ENCODE peak calls at places on chromosomes 5 and 9, in four cellular contexts. V is mucosa of descending colon, H is transverse colon, Z is right cardiac atrium. P is an unnamed sample.

GRCh38 chr9:7901676-7902075 is 102.1 kb upstream of the DMAC1 start:
- DNase-seq in V (no peak), H (no peak), Z (no peak), P (no peak)

GRCh38 chr9:96555567-96556386 is 63.9 kb downstream of the CDC14B start:
- DNase-seq in V (no peak), H (no peak), Z (no peak), P (no peak)

GRCh38 chr9:97468658-97469448 is 32.6 kb upstream of the TMOD1 start:
- DNase-seq in V (peak; percentile 64), H (peak; percentile 75), Z (peak; percentile 88), P (peak; percentile 38)

GRCh38 chr5:146710348-146710747 is 168.2 kb downstream of the PPP2R2B start:
- DNase-seq in V (no peak), H (no peak), Z (no peak), P (no peak)

GRCh38 chr5:3606121-3606831 is 10.6 kb downstream of the IRX1 start:
- DNase-seq in V (no peak), H (no peak), Z (no peak), P (no peak)

GRCh38 chr5:80055491-80056170 is 20.5 kb downstream of the THBS4 start:
- DNase-seq in V (no peak), H (no peak), Z (no peak), P (peak; percentile 55)

GRCh38 chr9:123541441-123541840 is 185.4 kb downstream of the CRB2 start:
- DNase-seq in V (no peak), H (no peak), Z (peak; percentile 53), P (no peak)

GRCh38 chr9:128713941-128714573 is 9.9 kb downstream of the ZDHHC12 start:
- DNase-seq in V (peak; percentile 8), H (no peak), Z (no peak), P (peak; percentile 50)

GRCh38 chr5:2658421-2658820 is 93.1 kb downstream of the IRX2 start:
- DNase-seq in V (no peak), H (no peak), Z (no peak), P (no peak)

GRCh38 chr5:128539038-128539429 is 989 bp upstream of the FBN2 start:
- DNase-seq in V (peak; percentile 21), H (no peak), Z (no peak), P (no peak)

GRCh38 chr5:170483701-170484458 is 19.9 kb upstream of the KCNIP1 start:
- DNase-seq in V (no peak), H (no peak), Z (no peak), P (no peak)

GRCh38 chr5:15995206-15996052 is 184.2 kb downstream of the MARCHF11 start:
- DNase-seq in V (no peak), H (no peak), Z (no peak), P (no peak)

GRCh38 chr5:162699361-162699760 is 631.8 kb downstream of the GABRG2 start:
- DNase-seq in V (no peak), H (no peak), Z (no peak), P (no peak)
- H3K9me3 ChIP-seq in V (peaks cover 4% of the 10 kb centered on the region), H (no peaks in the 10 kb centered on the region), Z (no peaks in the 10 kb centered on the region), P (peaks cover 10% of the 10 kb centered on the region)

GRCh38 chr5:177447611-177448243 is 1.1 kb downstream of the PRR7 start:
- DNase-seq in V (no peak), H (no peak), Z (no peak), P (no peak)
- H3K4me3 ChIP-seq in V (no peak overlapping the region), H (peak overlapping the region; percentile 51), Z (no peak overlapping the region), P (no peak overlapping the region)

DNA sequence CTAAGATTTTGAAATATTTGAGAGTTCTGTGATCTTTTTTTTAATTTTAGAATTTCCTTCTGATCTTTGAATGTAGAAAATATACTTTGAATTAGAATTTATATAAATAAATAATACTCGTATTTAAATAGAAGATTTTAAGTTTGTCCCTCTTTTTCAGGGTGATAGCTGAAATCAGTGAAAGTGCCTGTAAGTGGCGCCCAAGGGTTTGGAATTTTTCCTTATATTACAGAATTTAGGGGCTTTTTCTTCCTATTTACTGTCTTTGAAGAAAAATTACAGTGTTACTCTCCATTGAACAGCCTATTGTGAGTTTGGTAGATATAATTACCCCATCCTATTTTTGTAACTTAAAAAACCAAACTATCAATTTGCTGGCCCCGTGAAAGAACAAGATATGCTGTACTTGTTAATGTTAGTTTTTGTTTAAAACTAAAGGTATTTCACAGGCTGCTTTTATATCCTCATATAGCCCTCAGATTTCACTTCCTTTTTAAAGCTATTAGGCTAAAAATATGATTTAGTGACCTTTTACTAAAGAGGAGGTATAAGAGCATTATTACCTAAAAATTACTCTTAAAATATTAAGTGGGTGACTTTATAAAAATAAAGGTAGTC is 3.2 kb downstream of the MAP3K1 start:
- DNase-seq in V (no peak), H (no peak), Z (no peak), P (no peak)
- H3K9me3 ChIP-seq in V (no peaks in the 10 kb centered on the region), H (no peaks in the 10 kb centered on the region), Z (no peaks in the 10 kb centered on the region), P (no peaks in the 10 kb centered on the region)

DNA sequence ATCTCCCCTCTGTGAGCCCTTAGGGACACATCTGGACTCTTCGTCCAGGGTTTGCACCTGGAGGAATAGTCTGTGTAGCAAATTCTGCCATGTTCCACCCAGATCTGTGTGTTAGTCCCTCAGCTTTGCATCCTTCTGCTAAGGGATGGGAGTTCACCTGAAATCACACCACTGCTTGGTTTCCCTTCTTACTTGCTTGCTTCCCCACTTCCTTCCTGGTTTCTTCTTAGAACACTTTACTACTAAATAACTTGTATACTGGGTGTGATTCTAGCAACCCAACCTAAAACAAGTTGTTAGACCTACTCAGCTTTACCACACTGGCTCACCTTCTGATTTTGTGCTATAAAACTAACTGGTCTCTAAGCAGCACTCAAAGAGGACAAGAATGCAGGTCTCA is 202.6 kb upstream of the MAP3K1 start:
- DNase-seq in V (no peak), H (no peak), Z (no peak), P (no peak)
- H3K4me3 ChIP-seq in V (no peak overlapping the region), H (no peak overlapping the region), Z (no peak overlapping the region), P (no peak overlapping the region)

GRCh38 chr9:40914772-40915659 is 213.5 kb downstream of the FOXD4L6 start:
- DNase-seq in V (no peak), H (no peak), Z (no peak), P (no peak)
- H3K9me3 ChIP-seq in V (peaks cover 89% of the 10 kb centered on the region), H (peaks cover 66% of the 10 kb centered on the region), Z (peaks cover 10% of the 10 kb centered on the region), P (peaks cover 4% of the 10 kb centered on the region)

DNA sequence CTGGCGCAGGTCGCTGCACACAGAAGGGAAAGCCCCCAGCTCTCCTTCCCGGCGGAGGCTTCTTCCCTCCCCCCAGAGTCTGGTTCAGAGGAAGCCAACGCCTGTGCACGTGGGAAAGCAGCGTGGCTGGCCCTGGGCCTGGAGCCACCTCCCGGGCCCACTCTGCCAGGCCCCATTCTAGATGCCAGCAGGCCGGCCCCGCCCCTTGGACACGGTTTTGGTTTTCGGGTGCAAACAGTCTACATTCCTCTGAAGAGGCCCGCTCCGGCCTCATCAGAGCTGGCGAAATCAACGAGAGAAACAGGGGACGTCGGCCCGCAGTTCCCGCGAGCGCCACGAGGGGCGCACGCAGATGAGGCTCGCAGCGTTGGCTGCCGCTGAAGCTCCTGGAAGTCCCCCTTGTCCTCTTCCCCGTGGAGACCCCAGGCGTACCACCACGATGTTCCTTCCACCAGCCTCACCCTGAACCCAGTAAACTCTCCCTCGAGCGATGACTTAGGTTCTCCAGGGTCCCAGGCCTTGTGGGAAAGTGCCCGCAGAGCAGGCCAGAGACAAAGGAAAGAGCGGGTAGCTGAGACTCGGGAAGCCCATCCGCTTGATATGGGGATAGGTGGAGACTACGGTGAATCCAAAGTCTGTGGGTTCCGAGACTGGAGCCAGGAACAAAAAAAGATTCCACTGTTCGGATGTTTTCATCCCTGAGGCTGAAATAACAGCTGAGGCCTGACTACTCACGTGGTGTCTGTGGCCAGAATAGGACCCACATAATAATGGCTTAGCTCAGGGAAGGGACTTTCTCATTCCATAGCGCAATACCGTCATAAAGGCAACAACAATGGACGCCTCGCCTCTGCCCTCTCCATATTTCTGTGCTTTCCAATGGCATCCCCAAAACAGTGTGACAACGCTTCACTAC is 64.2 kb downstream of the KLF4 start:
- DNase-seq in V (peak; percentile 78), H (peak; percentile 68), Z (peak; percentile 96), P (peak; percentile 91)
- H3K4me3 ChIP-seq in V (no peak overlapping the region), H (peak overlapping the region; percentile 39), Z (peak overlapping the region; percentile 19), P (no peak overlapping the region)

DNA sequence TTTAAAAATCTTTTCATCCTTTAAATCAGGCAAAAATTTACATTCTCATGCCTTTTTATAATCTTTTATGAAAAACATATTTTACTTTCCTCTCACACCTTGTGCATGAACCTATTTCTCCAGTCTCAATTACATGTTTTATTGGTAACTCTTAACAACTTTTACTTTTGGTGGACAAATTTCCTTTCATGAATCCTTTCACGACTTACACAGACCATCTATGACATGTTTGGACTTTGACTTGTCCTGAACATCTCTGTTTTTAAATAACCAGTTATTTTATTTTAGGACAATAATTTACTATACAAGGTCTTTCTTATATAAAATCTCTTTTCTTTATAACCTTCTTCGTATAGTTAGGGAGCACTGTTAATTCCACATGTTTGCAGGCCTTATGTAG is 26.5 kb upstream of the MTMR12 start:
- DNase-seq in V (no peak), H (no peak), Z (no peak), P (no peak)
- H3K9me3 ChIP-seq in V (peaks cover 27% of the 10 kb centered on the region), H (peaks cover 6% of the 10 kb centered on the region), Z (no peaks in the 10 kb centered on the region), P (no peaks in the 10 kb centered on the region)

GRCh38 chr9:91485006-91485405 is 61.4 kb upstream of the NFIL3 start:
- DNase-seq in V (no peak), H (no peak), Z (no peak), P (no peak)

GRCh38 chr9:91483835-91484234 is 60.2 kb upstream of the NFIL3 start:
- DNase-seq in V (no peak), H (no peak), Z (no peak), P (no peak)

GRCh38 chr9:91486699-91487497 is 63.3 kb upstream of the NFIL3 start:
- DNase-seq in V (no peak), H (no peak), Z (no peak), P (no peak)

GRCh38 chr9:91481971-91482370 is 58.3 kb upstream of the NFIL3 start:
- DNase-seq in V (no peak), H (no peak), Z (no peak), P (no peak)

DNA sequence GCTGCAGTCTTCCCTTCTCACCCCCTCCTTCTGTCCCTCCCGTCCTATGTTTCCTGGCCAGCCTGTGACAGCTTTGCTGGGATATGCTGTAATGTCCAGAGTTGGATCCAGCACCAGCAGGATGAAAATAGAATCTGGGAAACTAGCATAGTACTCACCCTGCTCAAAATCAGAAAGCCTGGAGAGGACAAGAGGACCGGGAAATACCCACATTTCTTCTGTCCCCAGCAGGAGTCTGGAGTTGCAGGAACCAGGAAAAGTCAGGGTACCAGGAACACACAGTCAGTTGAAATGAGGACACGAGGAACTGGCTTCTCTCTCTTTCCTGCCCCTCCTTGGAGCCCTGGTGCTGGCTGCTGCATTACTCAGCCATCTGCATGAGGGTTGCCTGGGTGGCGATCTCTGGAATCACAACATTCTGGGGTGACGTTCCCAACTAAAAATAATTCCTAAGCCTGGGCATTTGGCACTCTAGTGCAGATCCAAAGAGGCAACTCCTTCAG is 59.6 kb upstream of the NFIL3 start:
- DNase-seq in V (no peak), H (no peak), Z (peak; percentile 65), P (no peak)
- H3K4me3 ChIP-seq in V (no peak overlapping the region), H (no peak overlapping the region), Z (no peak overlapping the region), P (no peak overlapping the region)

P was measured in left lung.